ENCODE peak calls at places on chromosomes 3 and 15, in four cellular contexts. One of them, this sample, is unnamed.
A peak's percentile ranks its signal among the peaks of the same experiment; 100 is the strongest.

GRCh38 chr15:65583701-65584100 is 27.2 kb downstream of the INTS14 start:
- DNase-seq in endothelial cell of umbilical vein: peak; percentile 74
- DNase-seq in GM12878: peak; percentile 28
- DNase-seq in K562: no peak
- DNase-seq in this sample: peak; percentile 41

GRCh38 chr3:127339943-127340861 is 52.4 kb upstream of the PRR20G start:
- DNase-seq in endothelial cell of umbilical vein: no peak
- DNase-seq in GM12878: no peak
- DNase-seq in K562: no peak
- DNase-seq in this sample: no peak

GRCh38 chr3:88433572-88433971 is 283.8 kb downstream of the C3orf38 start:
- DNase-seq in endothelial cell of umbilical vein: no peak
- DNase-seq in GM12878: peak; percentile 35
- DNase-seq in K562: no peak
- DNase-seq in this sample: no peak

GRCh38 chr3:113096158-113096893 is 105.5 kb downstream of the GTPBP8 start:
- DNase-seq in endothelial cell of umbilical vein: no peak
- DNase-seq in GM12878: no peak
- DNase-seq in K562: no peak
- DNase-seq in this sample: peak; percentile 61

GRCh38 chr15:76401285-76401684 is 64.7 kb downstream of the ISL2 start:
- DNase-seq in endothelial cell of umbilical vein: no peak
- DNase-seq in GM12878: no peak
- DNase-seq in K562: no peak
- DNase-seq in this sample: peak; percentile 59

GRCh38 chr15:57048930-57049550 is 130.6 kb downstream of the TCF12 start:
- DNase-seq in endothelial cell of umbilical vein: no peak
- DNase-seq in GM12878: no peak
- DNase-seq in K562: no peak
- DNase-seq in this sample: peak; percentile 23

GRCh38 chr15:67826717-67827560 is 1.6 kb downstream of the SKOR1 start:
- DNase-seq in endothelial cell of umbilical vein: no peak
- DNase-seq in GM12878: no peak
- DNase-seq in K562: no peak
- DNase-seq in this sample: no peak

GRCh38 chr3:117439812-117440211 is 730.2 kb downstream of the TUSC7 start:
- DNase-seq in endothelial cell of umbilical vein: no peak
- DNase-seq in GM12878: no peak
- DNase-seq in K562: no peak
- DNase-seq in this sample: peak; percentile 45

GRCh38 chr3:173547070-173547469 is 149.5 kb downstream of the NLGN1 start:
- DNase-seq in endothelial cell of umbilical vein: no peak
- DNase-seq in GM12878: no peak
- DNase-seq in K562: no peak
- DNase-seq in this sample: no peak

GRCh38 chr3:148911597-148911996 is 46.5 kb downstream of the CPA3 start:
- DNase-seq in endothelial cell of umbilical vein: no peak
- DNase-seq in GM12878: no peak
- DNase-seq in K562: no peak
- DNase-seq in this sample: no peak

GRCh38 chr15:86060614-86061125 is 19.0 kb upstream of the AGBL1 start:
- DNase-seq in endothelial cell of umbilical vein: no peak
- DNase-seq in GM12878: no peak
- DNase-seq in K562: no peak
- DNase-seq in this sample: no peak

GRCh38 chr3:141233457-141234161 is 2.0 kb downstream of the PXYLP1 start:
- DNase-seq in endothelial cell of umbilical vein: no peak
- DNase-seq in GM12878: no peak
- DNase-seq in K562: no peak
- DNase-seq in this sample: no peak

GRCh38 chr3:77931272-77932009 is 891.5 kb downstream of the ROBO2 start:
- DNase-seq in endothelial cell of umbilical vein: no peak
- DNase-seq in GM12878: no peak
- DNase-seq in K562: no peak
- DNase-seq in this sample: peak; percentile 9

GRCh38 chr3:9781551-9781950 is 10.7 kb downstream of the TADA3 start:
- DNase-seq in endothelial cell of umbilical vein: no peak
- DNase-seq in GM12878: no peak
- DNase-seq in K562: no peak
- DNase-seq in this sample: no peak

GRCh38 chr3:52291508-52292181 is 4.0 kb downstream of the GLYCTK start:
- DNase-seq in endothelial cell of umbilical vein: no peak
- DNase-seq in GM12878: no peak
- DNase-seq in K562: no peak
- DNase-seq in this sample: no peak

GRCh38 chr3:55165278-55165677 is 237.4 kb upstream of the LRTM1 start:
- DNase-seq in endothelial cell of umbilical vein: no peak
- DNase-seq in GM12878: no peak
- DNase-seq in K562: no peak
- DNase-seq in this sample: peak; percentile 92

GRCh38 chr3:184384856-184385422 is 5.1 kb downstream of the CHRD start:
- DNase-seq in endothelial cell of umbilical vein: no peak
- DNase-seq in GM12878: no peak
- DNase-seq in K562: no peak
- DNase-seq in this sample: no peak

GRCh38 chr3:57079221-57079831 is 18.9 kb downstream of the SPATA12 start:
- DNase-seq in endothelial cell of umbilical vein: peak; percentile 27
- DNase-seq in GM12878: no peak
- DNase-seq in K562: peak; percentile 90
- DNase-seq in this sample: no peak

GRCh38 chr3:4629095-4630007 is 136.2 kb downstream of the ITPR1 start:
- DNase-seq in endothelial cell of umbilical vein: no peak
- DNase-seq in GM12878: no peak
- DNase-seq in K562: no peak
- DNase-seq in this sample: no peak

GRCh38 chr15:80932989-80933388 is 56.6 kb downstream of the MESD start:
- DNase-seq in endothelial cell of umbilical vein: peak; percentile 6
- DNase-seq in GM12878: no peak
- DNase-seq in K562: no peak
- DNase-seq in this sample: peak; percentile 93

GRCh38 chr3:107208100-107208499 is 169.1 kb upstream of the CCDC54 start:
- DNase-seq in endothelial cell of umbilical vein: peak; percentile 95
- DNase-seq in GM12878: no peak
- DNase-seq in K562: no peak
- DNase-seq in this sample: peak; percentile 99

GRCh38 chr3:32238816-32239637 is 547 bp downstream of the CMTM8 start:
- DNase-seq in endothelial cell of umbilical vein: peak; percentile 49
- DNase-seq in GM12878: no peak
- DNase-seq in K562: no peak
- DNase-seq in this sample: peak; percentile 10

GRCh38 chr3:55159016-55159415 is 231.2 kb upstream of the LRTM1 start:
- DNase-seq in endothelial cell of umbilical vein: no peak
- DNase-seq in GM12878: no peak
- DNase-seq in K562: no peak
- DNase-seq in this sample: no peak

GRCh38 chr3:87267953-87268645 is 8.3 kb downstream of the POU1F1 start:
- DNase-seq in endothelial cell of umbilical vein: no peak
- DNase-seq in GM12878: no peak
- DNase-seq in K562: no peak
- DNase-seq in this sample: no peak

GRCh38 chr3:111858641-111859040 is 424 bp upstream of the PHLDB2 start:
- DNase-seq in endothelial cell of umbilical vein: no peak
- DNase-seq in GM12878: no peak
- DNase-seq in K562: no peak
- DNase-seq in this sample: no peak

GRCh38 chr3:111861396-111861795 is 2.3 kb downstream of the PHLDB2 start:
- DNase-seq in endothelial cell of umbilical vein: peak; percentile 50
- DNase-seq in GM12878: no peak
- DNase-seq in K562: no peak
- DNase-seq in this sample: no peak

GRCh38 chr3:111859061-111859973 is at the start of gene PHLDB2:
- DNase-seq in endothelial cell of umbilical vein: peak; percentile 78
- DNase-seq in GM12878: no peak
- DNase-seq in K562: no peak
- DNase-seq in this sample: peak; percentile 67

GRCh38 chr3:111862415-111862814 is 3.4 kb downstream of the PHLDB2 start:
- DNase-seq in endothelial cell of umbilical vein: no peak
- DNase-seq in GM12878: no peak
- DNase-seq in K562: no peak
- DNase-seq in this sample: no peak

GRCh38 chr3:111859974-111860859 is 1.2 kb downstream of the PHLDB2 start:
- DNase-seq in endothelial cell of umbilical vein: peak; percentile 88
- DNase-seq in GM12878: peak; percentile 30
- DNase-seq in K562: no peak
- DNase-seq in this sample: peak; percentile 87
- TF ChIP-seq FOS in endothelial cell of umbilical vein: no peak
- TF ChIP-seq FOS in GM12878: no peak
- TF ChIP-seq FOS in K562: no peak
- TF ChIP-seq FOS in this sample: no peak

GRCh38 chr3:151203053-151203420 is at the start of gene GPR171:
- DNase-seq in endothelial cell of umbilical vein: no peak
- DNase-seq in GM12878: peak; percentile 33
- DNase-seq in K562: no peak
- DNase-seq in this sample: no peak

GRCh38 chr3:151200586-151200985 is 2.4 kb downstream of the GPR171 start:
- DNase-seq in endothelial cell of umbilical vein: no peak
- DNase-seq in GM12878: no peak
- DNase-seq in K562: no peak
- DNase-seq in this sample: no peak

GRCh38 chr3:151199569-151200438 is 3.2 kb downstream of the GPR171 start:
- DNase-seq in endothelial cell of umbilical vein: no peak
- DNase-seq in GM12878: no peak
- DNase-seq in K562: no peak
- DNase-seq in this sample: peak; percentile 24

GRCh38 chr3:151198849-151199248 is 4.2 kb downstream of the GPR171 start:
- DNase-seq in endothelial cell of umbilical vein: no peak
- DNase-seq in GM12878: no peak
- DNase-seq in K562: no peak
- DNase-seq in this sample: no peak

GRCh38 chr3:151201046-151201730 is 1.8 kb downstream of the GPR171 start:
- DNase-seq in endothelial cell of umbilical vein: no peak
- DNase-seq in GM12878: no peak
- DNase-seq in K562: no peak
- DNase-seq in this sample: no peak
- TF ChIP-seq FOS in endothelial cell of umbilical vein: no peak
- TF ChIP-seq FOS in GM12878: no peak
- TF ChIP-seq FOS in K562: no peak
- TF ChIP-seq FOS in this sample: no peak

GRCh38 chr15:77515613-77516012 is 94.9 kb downstream of the HMG20A start:
- DNase-seq in endothelial cell of umbilical vein: no peak
- DNase-seq in GM12878: no peak
- DNase-seq in K562: no peak
- DNase-seq in this sample: no peak
- TF ChIP-seq FOS in endothelial cell of umbilical vein: no peak
- TF ChIP-seq FOS in GM12878: no peak
- TF ChIP-seq FOS in K562: no peak
- TF ChIP-seq FOS in this sample: no peak

DNA sequence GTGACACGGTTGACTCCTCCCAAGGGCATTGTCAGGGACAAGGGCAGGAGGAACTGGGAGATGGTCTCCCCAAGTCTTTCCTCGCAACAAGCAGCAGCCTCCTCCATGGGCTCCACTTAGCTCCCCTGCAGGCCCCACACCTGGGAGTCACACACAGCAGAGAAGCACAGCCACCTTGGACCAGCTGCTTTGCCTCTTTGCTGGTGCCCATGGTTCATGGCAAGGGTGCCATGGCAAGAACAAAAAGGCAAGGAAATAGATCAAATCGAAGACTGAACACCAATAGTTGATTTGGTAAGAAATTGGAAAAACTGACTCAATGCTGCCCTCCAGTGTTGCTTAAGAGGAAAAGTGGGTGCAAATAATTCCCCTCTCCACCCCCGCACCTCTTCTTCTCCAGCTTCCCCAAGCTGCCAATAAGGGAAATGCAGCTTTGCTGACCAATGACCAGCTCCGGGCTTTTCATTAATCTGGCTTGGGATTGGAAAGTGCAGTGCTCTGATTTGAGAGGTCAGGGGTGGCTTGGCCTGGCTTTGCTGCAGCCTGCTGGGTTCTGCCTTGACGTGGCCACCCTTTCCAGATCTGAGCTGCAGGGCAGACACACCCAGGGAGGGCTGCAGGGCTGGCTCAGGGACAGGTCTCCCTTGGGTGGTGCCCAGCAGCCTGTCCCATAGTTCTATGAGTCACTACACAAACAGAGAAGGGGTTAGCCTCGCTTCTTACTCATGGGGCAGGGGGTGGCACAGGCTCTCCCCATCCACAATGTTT is 162.0 kb downstream of the KLF13 start:
- DNase-seq in endothelial cell of umbilical vein: peak; percentile 81
- DNase-seq in GM12878: peak; percentile 78
- DNase-seq in K562: peak; percentile 82
- DNase-seq in this sample: peak; percentile 91
- TF ChIP-seq FOS in endothelial cell of umbilical vein: peak; percentile 39
- TF ChIP-seq FOS in GM12878: no peak
- TF ChIP-seq FOS in K562: no peak
- TF ChIP-seq FOS in this sample: peak; percentile 69

DNA sequence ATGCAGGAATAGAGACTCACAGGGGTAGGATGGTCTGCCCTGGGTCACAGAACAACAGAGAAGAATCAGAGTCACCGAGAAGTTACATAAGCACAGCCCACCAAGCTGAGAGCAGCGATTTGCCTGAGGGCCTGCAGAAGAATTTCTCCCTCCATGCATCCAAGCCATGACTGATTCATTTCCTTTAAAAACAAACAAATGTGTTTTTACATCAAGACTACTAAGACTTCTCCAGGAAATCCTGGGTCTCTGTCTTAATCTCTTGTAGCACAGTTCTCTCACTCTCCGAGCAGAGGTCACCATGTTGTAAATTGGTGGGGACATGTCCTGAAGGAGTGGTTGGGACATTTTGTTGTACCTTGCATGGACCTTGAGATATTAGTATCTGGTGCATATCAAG is 159.8 kb downstream of the THSD4 start:
- DNase-seq in endothelial cell of umbilical vein: peak; percentile 92
- DNase-seq in GM12878: no peak
- DNase-seq in K562: no peak
- DNase-seq in this sample: peak; percentile 92
- TF ChIP-seq FOS in endothelial cell of umbilical vein: peak; percentile 83
- TF ChIP-seq FOS in GM12878: no peak
- TF ChIP-seq FOS in K562: no peak
- TF ChIP-seq FOS in this sample: no peak

DNA sequence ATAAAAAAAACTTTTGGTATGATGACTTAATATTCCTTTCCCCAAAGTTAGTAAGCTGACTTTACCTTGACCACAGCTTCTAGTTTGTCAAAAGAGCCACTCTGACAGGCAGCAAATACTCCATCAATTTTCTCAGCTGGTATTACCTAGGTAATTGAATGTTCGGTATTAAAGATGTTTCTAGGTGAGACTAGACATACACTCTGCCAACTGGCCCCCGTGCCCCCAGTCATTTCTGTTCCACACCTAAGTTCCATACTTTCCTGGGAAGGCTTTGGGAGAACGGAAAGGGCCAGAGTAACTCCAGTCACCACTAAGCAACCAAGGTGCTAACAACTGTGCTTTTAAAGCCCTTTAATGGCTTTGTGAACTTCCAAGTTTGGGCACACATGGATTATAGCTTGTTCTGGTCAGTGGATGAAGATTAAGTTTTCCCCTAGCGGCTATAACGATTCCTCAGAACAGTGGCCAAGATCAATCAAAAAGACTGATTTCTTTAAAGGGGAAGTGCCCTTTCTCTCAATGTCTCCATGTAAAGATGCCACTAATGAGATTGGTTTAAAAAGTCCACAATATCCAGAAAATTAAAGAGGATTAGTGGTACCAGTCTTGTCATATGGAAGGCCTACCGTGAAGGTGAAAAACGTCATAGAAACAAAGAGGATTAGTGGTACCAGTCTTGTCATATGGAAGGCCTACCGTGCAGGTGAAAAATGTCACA is 7.0 kb downstream of the EIF4A2 start:
- DNase-seq in endothelial cell of umbilical vein: peak; percentile 50
- DNase-seq in GM12878: no peak
- DNase-seq in K562: peak; percentile 15
- DNase-seq in this sample: peak; percentile 61
- TF ChIP-seq FOS in endothelial cell of umbilical vein: no peak
- TF ChIP-seq FOS in GM12878: no peak
- TF ChIP-seq FOS in K562: no peak
- TF ChIP-seq FOS in this sample: no peak